ENCODE peak calls at places on chromosomes 16 and 17, in eight cellular contexts. J is HFF-Myc, F is glutamatergic neuron, L is natural killer cell, A is MM.1S, N is ascending aorta, X is A673, R is SK-N-SH. B is an unnamed sample.

GRCh38 chr16:4506450-4506849 is 30.3 kb downstream of the HMOX2 start:
- DNase-seq in J (peak; percentile 65), X (peak; percentile 84), R (peak; percentile 73), L (peak; percentile 45), A (peak; percentile 81), N (peak; percentile 75), F (no peak), B (peak; percentile 74)

GRCh38 chr17:42684929-42685556 is 2.7 kb downstream of the CNTNAP1 start:
- DNase-seq in R (peak; percentile 9), J (no peak), F (no peak), L (no peak), X (no peak), N (no peak), A (no peak), B (no peak)

GRCh38 chr16:29806641-29807425 is 504 bp downstream of the MAZ start:
- DNase-seq in J (no peak), N (no peak), X (peak; percentile 86), R (peak; percentile 70), A (peak; percentile 69), L (peak; percentile 54), F (peak; percentile 68), B (peak; percentile 80)

GRCh38 chr16:10584956-10585561 is 4.7 kb upstream of the EMP2 start:
- DNase-seq in J (no peak), A (no peak), R (no peak), F (no peak), L (no peak), N (no peak), X (no peak), B (no peak)

GRCh38 chr16:23678430-23679273 is at the start of gene PLK1:
- DNase-seq in F (peak; percentile 90), J (peak; percentile 62), R (peak; percentile 92), L (peak; percentile 53), A (peak; percentile 94), N (peak; percentile 79), X (peak; percentile 97), B (peak; percentile 92)

GRCh38 chr16:81424761-81425160 is 19.8 kb upstream of the CMIP start:
- DNase-seq in L (no peak), X (no peak), R (no peak), J (no peak), F (no peak), N (no peak), A (peak; percentile 45), B (peak; percentile 62)

GRCh38 chr17:44334315-44335181 is 9.9 kb upstream of the SLC25A39 start:
- DNase-seq in X (no peak), J (no peak), A (no peak), R (no peak), F (no peak), L (no peak), N (no peak), B (no peak)

GRCh38 chr17:48610282-48611211 is at the start of gene HOXB7:
- DNase-seq in L (peak; percentile 68), A (peak; percentile 57), J (no peak), R (peak; percentile 79), N (peak; percentile 86), X (peak; percentile 87), F (peak; percentile 72), B (peak; percentile 81)

GRCh38 chr17:3982541-3983017 is 18.3 kb upstream of the ATP2A3 start:
- DNase-seq in A (no peak), R (peak; percentile 17), N (no peak), X (no peak), F (no peak), J (no peak), L (no peak), B (no peak)

GRCh38 chr17:2023692-2024571 is 1.2 kb downstream of the RTN4RL1 start:
- DNase-seq in L (no peak), F (peak; percentile 77), A (no peak), R (peak; percentile 76), N (peak; percentile 79), X (peak; percentile 68), J (no peak), B (peak; percentile 55)

GRCh38 chr16:56812884-56813283 is 52.1 kb upstream of the SLC12A3 start:
- DNase-seq in L (no peak), J (no peak), F (no peak), X (peak; percentile 34), A (no peak), N (no peak), R (no peak), B (no peak)

GRCh38 chr17:55348749-55349354 is 72.8 kb downstream of the MMD start:
- DNase-seq in N (peak; percentile 66), F (peak; percentile 45), R (peak; percentile 57), A (peak; percentile 53), J (no peak), X (peak; percentile 83), L (peak; percentile 20), B (peak; percentile 48)

GRCh38 chr17:6544770-6545169 is 11.6 kb downstream of the PITPNM3 start:
- DNase-seq in X (no peak), L (no peak), R (no peak), N (no peak), J (no peak), A (no peak), F (peak; percentile 83), B (no peak)

GRCh38 chr17:46742539-46743270 is 75.8 kb downstream of the WNT3 start:
- DNase-seq in X (no peak), N (no peak), J (peak; percentile 32), L (no peak), A (no peak), R (no peak), F (no peak), B (no peak)

GRCh38 chr17:5237541-5238016 is 2.9 kb upstream of the SCIMP start:
- DNase-seq in N (peak; percentile 70), L (peak; percentile 63), A (peak; percentile 73), X (peak; percentile 46), F (peak; percentile 36), J (peak; percentile 46), R (peak; percentile 72), B (peak; percentile 81)

GRCh38 chr16:23712976-23713375 is at the start of gene ERN2:
- DNase-seq in X (no peak), J (no peak), R (no peak), L (no peak), N (no peak), A (no peak), F (peak; percentile 29), B (no peak)

DNA sequence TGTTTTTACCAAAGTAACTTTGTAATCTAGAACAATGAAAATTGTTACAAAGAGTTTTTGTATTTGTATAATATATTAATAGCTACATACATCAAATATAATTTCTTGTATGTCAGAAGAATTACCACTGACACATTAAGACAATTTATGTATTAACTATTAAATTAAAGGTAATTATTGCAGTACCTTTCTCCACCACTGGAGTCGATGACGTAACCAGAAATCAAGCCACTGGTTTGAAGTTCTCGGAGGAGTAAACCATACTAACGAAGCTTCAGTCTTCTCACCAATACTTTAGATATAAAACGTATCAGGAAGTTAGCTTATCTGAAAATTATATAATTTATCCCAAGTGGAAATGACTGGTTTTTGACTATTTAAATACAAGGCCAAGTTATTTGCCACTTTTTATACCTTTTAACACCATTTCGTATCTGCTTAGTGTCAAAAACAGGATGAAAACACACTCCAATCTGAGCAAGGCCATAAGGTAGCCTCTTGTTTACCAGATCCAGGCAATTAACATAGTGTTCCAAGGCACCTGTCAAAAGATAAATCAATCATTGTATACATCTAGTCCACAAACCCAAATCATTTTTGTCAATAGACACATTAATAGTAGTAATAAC is 4.3 kb downstream of the POLG2 start:
- DNase-seq in F (no peak), J (no peak), X (peak; percentile 56), R (peak; percentile 33), L (no peak), A (peak; percentile 49), N (no peak), B (peak; percentile 18)
- TF ChIP-seq CTCF in F (peak; percentile 86), J (no peak), X (peak; percentile 54), R (peak; percentile 65), L (peak; percentile 60), A (peak; percentile 55), N (peak; percentile 38), B (peak; percentile 74)

GRCh38 chr17:81064746-81065475 is 30.0 kb downstream of the BAIAP2 start:
- DNase-seq in J (no peak), N (no peak), F (no peak), A (no peak), L (no peak), R (no peak), X (peak; percentile 69), B (no peak)

GRCh38 chr17:81067331-81067730 is 32.4 kb downstream of the BAIAP2 start:
- DNase-seq in A (no peak), N (no peak), F (no peak), L (no peak), X (no peak), R (peak; percentile 78), J (no peak), B (no peak)

GRCh38 chr17:81066771-81067315 is 31.9 kb downstream of the BAIAP2 start:
- DNase-seq in J (no peak), L (no peak), R (peak; percentile 76), F (no peak), A (no peak), X (no peak), N (no peak), B (no peak)

GRCh38 chr17:81066072-81066471 is 31.1 kb downstream of the BAIAP2 start:
- DNase-seq in L (no peak), J (no peak), F (no peak), X (no peak), N (no peak), A (no peak), R (no peak), B (no peak)

GRCh38 chr17:81065500-81065899 is 30.5 kb downstream of the BAIAP2 start:
- DNase-seq in J (no peak), L (no peak), R (no peak), F (no peak), N (no peak), X (no peak), A (no peak), B (no peak)
- TF ChIP-seq CTCF in J (no peak), L (no peak), R (no peak), F (no peak), N (no peak), X (no peak), A (no peak), B (no peak)

GRCh38 chr16:49833796-49834195 is 22.1 kb downstream of the ZNF423 start:
- DNase-seq in X (no peak), A (no peak), N (peak; percentile 78), L (no peak), J (no peak), F (no peak), R (peak; percentile 45), B (no peak)

GRCh38 chr16:49835116-49835880 is 20.6 kb downstream of the ZNF423 start:
- DNase-seq in N (no peak), L (no peak), X (no peak), J (no peak), A (no peak), F (no peak), R (peak; percentile 87), B (no peak)

GRCh38 chr16:49833055-49833454 is 22.9 kb downstream of the ZNF423 start:
- DNase-seq in N (peak; percentile 82), J (no peak), X (no peak), A (no peak), R (no peak), F (no peak), L (no peak), B (no peak)

GRCh38 chr16:49836218-49836617 is 19.7 kb downstream of the ZNF423 start:
- DNase-seq in A (no peak), X (no peak), N (no peak), R (no peak), J (no peak), F (no peak), L (no peak), B (no peak)

GRCh38 chr16:49834496-49835009 is 21.4 kb downstream of the ZNF423 start:
- DNase-seq in R (peak; percentile 81), F (peak; percentile 80), N (peak; percentile 88), A (no peak), X (peak; percentile 86), J (no peak), L (no peak), B (no peak)
- TF ChIP-seq CTCF in R (no peak), F (no peak), N (no peak), A (no peak), X (no peak), J (no peak), L (no peak), B (no peak)

GRCh38 chr17:16463341-16464000 is 28.5 kb downstream of the LRRC75A start:
- DNase-seq in R (peak; percentile 95), F (peak; percentile 74), X (no peak), A (no peak), L (no peak), J (no peak), N (peak; percentile 75), B (no peak)
- TF ChIP-seq CTCF in R (peak; percentile 42), F (peak; percentile 24), X (no peak), A (no peak), L (no peak), J (peak; percentile 32), N (peak; percentile 28), B (no peak)